ENCODE peak calls at places on chromosome 2, in seven cellular contexts. One of them, this sample, is unnamed.

GRCh38 chr2:67877281-67877680 is 185.5 kb downstream of the C1D start:
- DNase-seq in H1: no peak
- DNase-seq in neuronal stem cell: no peak
- DNase-seq in trophoblast cell: no peak
- DNase-seq in H9: peak
- DNase-seq in IMR-90: no peak
- DNase-seq in mesendoderm: peak
- DNase-seq in this sample: no peak

GRCh38 chr2:26615336-26616031 is 25.7 kb downstream of the CIB4 start:
- DNase-seq in H9: peak
- DNase-seq in IMR-90: no peak
- DNase-seq in H1: peak
- DNase-seq in trophoblast cell: no peak
- DNase-seq in neuronal stem cell: no peak
- DNase-seq in mesendoderm: peak
- DNase-seq in this sample: no peak

GRCh38 chr2:55859875-55860274 is 63.7 kb downstream of the EFEMP1 start:
- DNase-seq in H9: no peak
- DNase-seq in H1: no peak
- DNase-seq in trophoblast cell: peak
- DNase-seq in IMR-90: no peak
- DNase-seq in mesendoderm: no peak
- DNase-seq in neuronal stem cell: no peak
- DNase-seq in this sample: no peak

GRCh38 chr2:231241755-231242507 is 43.5 kb downstream of the ARMC9 start:
- DNase-seq in H1: no peak
- DNase-seq in IMR-90: no peak
- DNase-seq in H9: no peak
- DNase-seq in trophoblast cell: no peak
- DNase-seq in mesendoderm: no peak
- DNase-seq in neuronal stem cell: no peak
- DNase-seq in this sample: peak

GRCh38 chr2:152344561-152345195 is 9.7 kb downstream of the FMNL2 start:
- DNase-seq in H9: no peak
- DNase-seq in IMR-90: no peak
- DNase-seq in H1: no peak
- DNase-seq in trophoblast cell: no peak
- DNase-seq in mesendoderm: no peak
- DNase-seq in neuronal stem cell: no peak
- DNase-seq in this sample: no peak

GRCh38 chr2:17961789-17962188 is 83.3 kb downstream of the KCNS3 start:
- DNase-seq in H9: no peak
- DNase-seq in H1: no peak
- DNase-seq in trophoblast cell: no peak
- DNase-seq in mesendoderm: no peak
- DNase-seq in IMR-90: no peak
- DNase-seq in neuronal stem cell: no peak
- DNase-seq in this sample: no peak

GRCh38 chr2:222479855-222480254 is 55.5 kb downstream of the SGPP2 start:
- DNase-seq in H9: no peak
- DNase-seq in mesendoderm: no peak
- DNase-seq in trophoblast cell: no peak
- DNase-seq in neuronal stem cell: no peak
- DNase-seq in IMR-90: no peak
- DNase-seq in H1: no peak
- DNase-seq in this sample: peak

GRCh38 chr2:46170611-46171385 is 126.4 kb upstream of the EPAS1 start:
- DNase-seq in trophoblast cell: no peak
- DNase-seq in H1: no peak
- DNase-seq in neuronal stem cell: no peak
- DNase-seq in H9: no peak
- DNase-seq in mesendoderm: no peak
- DNase-seq in IMR-90: no peak
- DNase-seq in this sample: no peak

GRCh38 chr2:197184959-197185586 is 125.5 kb downstream of the ANKRD44 start:
- DNase-seq in H9: no peak
- DNase-seq in trophoblast cell: no peak
- DNase-seq in mesendoderm: no peak
- DNase-seq in IMR-90: peak
- DNase-seq in H1: no peak
- DNase-seq in neuronal stem cell: peak
- DNase-seq in this sample: no peak

GRCh38 chr2:26674771-26675170 is 17.8 kb upstream of the KCNK3 start:
- DNase-seq in H1: no peak
- DNase-seq in H9: no peak
- DNase-seq in IMR-90: no peak
- DNase-seq in neuronal stem cell: no peak
- DNase-seq in mesendoderm: no peak
- DNase-seq in trophoblast cell: no peak
- DNase-seq in this sample: no peak

GRCh38 chr2:50849205-50849604 is 182.7 kb downstream of the NRXN1 start:
- DNase-seq in trophoblast cell: no peak
- DNase-seq in H9: no peak
- DNase-seq in neuronal stem cell: no peak
- DNase-seq in IMR-90: no peak
- DNase-seq in H1: no peak
- DNase-seq in mesendoderm: peak
- DNase-seq in this sample: no peak
- H2AK5ac ChIP-seq in trophoblast cell: no peak
- H2AK5ac ChIP-seq in H9: no peak
- H2AK5ac ChIP-seq in neuronal stem cell: no peak
- H2AK5ac ChIP-seq in IMR-90: no peak
- H2AK5ac ChIP-seq in H1: no peak
- H2AK5ac ChIP-seq in mesendoderm: no peak
- H2AK5ac ChIP-seq in this sample: no peak

GRCh38 chr2:64913357-64913869 is 75.8 kb upstream of the SLC1A4 start:
- DNase-seq in neuronal stem cell: no peak
- DNase-seq in IMR-90: no peak
- DNase-seq in trophoblast cell: peak
- DNase-seq in H1: peak
- DNase-seq in H9: peak
- DNase-seq in mesendoderm: peak
- DNase-seq in this sample: no peak
- H2AK5ac ChIP-seq in neuronal stem cell: no peak
- H2AK5ac ChIP-seq in IMR-90: no peak
- H2AK5ac ChIP-seq in trophoblast cell: no peak
- H2AK5ac ChIP-seq in H1: no peak
- H2AK5ac ChIP-seq in H9: no peak
- H2AK5ac ChIP-seq in mesendoderm: no peak
- H2AK5ac ChIP-seq in this sample: no peak

GRCh38 chr2:97749611-97750010 is 36.2 kb downstream of the ZAP70 start:
- DNase-seq in IMR-90: no peak
- DNase-seq in neuronal stem cell: no peak
- DNase-seq in H1: no peak
- DNase-seq in H9: peak
- DNase-seq in trophoblast cell: no peak
- DNase-seq in mesendoderm: peak
- DNase-seq in this sample: no peak
- H2AK5ac ChIP-seq in IMR-90: no peak
- H2AK5ac ChIP-seq in neuronal stem cell: no peak
- H2AK5ac ChIP-seq in H1: no peak
- H2AK5ac ChIP-seq in H9: no peak
- H2AK5ac ChIP-seq in trophoblast cell: no peak
- H2AK5ac ChIP-seq in mesendoderm: no peak
- H2AK5ac ChIP-seq in this sample: no peak

DNA sequence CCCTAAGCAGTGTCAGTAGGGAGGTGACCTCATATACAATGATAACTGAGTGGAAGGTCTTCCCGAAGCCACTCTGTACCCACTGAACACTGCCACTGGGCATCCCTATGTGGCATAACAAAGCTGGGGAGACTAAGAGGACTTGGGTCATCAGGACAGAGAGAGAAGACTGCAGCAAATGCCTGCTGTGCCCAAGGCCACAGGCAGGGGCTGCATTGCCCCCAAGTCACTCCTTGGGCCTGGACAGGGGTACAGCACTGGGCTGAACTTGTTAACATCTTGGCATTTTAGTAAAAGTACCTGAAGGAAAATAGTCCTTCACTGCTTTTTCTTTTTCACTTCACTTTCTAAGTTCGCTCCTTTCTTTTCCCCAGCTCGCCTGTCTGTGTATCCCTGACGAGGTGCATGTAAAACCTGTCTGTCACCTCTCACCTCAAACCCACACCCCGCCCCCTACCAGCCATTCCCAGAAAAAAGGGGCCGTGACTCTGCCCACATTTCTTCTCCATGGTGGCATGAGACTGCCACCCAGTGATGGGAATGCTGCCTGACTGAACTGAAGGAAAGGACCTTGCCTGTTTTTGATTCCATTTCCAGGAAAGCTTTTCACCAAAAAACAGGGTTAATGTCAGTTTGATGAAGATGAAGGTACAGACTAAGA is 62.9 kb downstream of the MTHFD2 start:
- DNase-seq in H1: peak
- DNase-seq in mesendoderm: peak
- DNase-seq in IMR-90: no peak
- DNase-seq in neuronal stem cell: peak
- DNase-seq in trophoblast cell: peak
- DNase-seq in H9: peak
- DNase-seq in this sample: peak
- H2AK5ac ChIP-seq in H1: no peak
- H2AK5ac ChIP-seq in mesendoderm: no peak
- H2AK5ac ChIP-seq in IMR-90: no peak
- H2AK5ac ChIP-seq in neuronal stem cell: no peak
- H2AK5ac ChIP-seq in trophoblast cell: no peak
- H2AK5ac ChIP-seq in H9: no peak
- H2AK5ac ChIP-seq in this sample: no peak

DNA sequence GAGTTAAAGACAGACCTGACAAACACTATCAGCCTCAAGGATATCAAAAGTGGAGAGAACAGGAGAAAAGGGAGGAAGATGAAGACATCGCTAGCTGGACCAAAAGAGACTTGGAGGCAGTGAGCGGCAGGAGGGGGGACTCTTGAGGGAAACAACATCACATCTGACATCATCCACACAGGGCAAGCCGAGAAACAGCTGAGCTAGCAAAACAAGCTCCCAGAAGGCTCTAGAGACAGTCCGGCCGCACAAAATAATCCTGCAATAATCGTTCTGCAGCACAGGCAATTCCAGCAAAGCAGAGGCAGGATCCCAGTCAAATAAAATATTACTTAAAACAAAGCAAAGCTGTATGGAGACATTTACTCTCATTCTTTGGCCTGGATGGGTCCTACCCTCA is 239.8 kb downstream of the EN1 start:
- DNase-seq in H9: no peak
- DNase-seq in neuronal stem cell: no peak
- DNase-seq in trophoblast cell: no peak
- DNase-seq in IMR-90: no peak
- DNase-seq in mesendoderm: no peak
- DNase-seq in H1: no peak
- DNase-seq in this sample: no peak
- H2AK5ac ChIP-seq in H9: no peak
- H2AK5ac ChIP-seq in neuronal stem cell: no peak
- H2AK5ac ChIP-seq in trophoblast cell: no peak
- H2AK5ac ChIP-seq in IMR-90: no peak
- H2AK5ac ChIP-seq in mesendoderm: no peak
- H2AK5ac ChIP-seq in H1: no peak
- H2AK5ac ChIP-seq in this sample: no peak